ENCODE peak calls at places on chromosome 15, in eight cellular contexts. One of them, this sample, is unnamed.

GRCh38 chr15:50415752-50416404 is 8.3 kb upstream of the USP8 start:
- DNase-seq in GM13976: no peak
- DNase-seq in cerebellar cortex: no peak
- DNase-seq in naive thymus-derived CD8-positive, alpha-beta T cell: no peak
- DNase-seq in colonic mucosa: no peak
- DNase-seq in globus pallidus: no peak
- DNase-seq in fibroblast of mammary gland: peak; percentile 10
- DNase-seq in endothelial cell: no peak
- DNase-seq in this sample: no peak

GRCh38 chr15:67101981-67102929 is 36.9 kb downstream of the SMAD3 start:
- DNase-seq in cerebellar cortex: no peak
- DNase-seq in globus pallidus: no peak
- DNase-seq in fibroblast of mammary gland: peak; percentile 81
- DNase-seq in GM13976: peak; percentile 71
- DNase-seq in naive thymus-derived CD8-positive, alpha-beta T cell: no peak
- DNase-seq in endothelial cell: no peak
- DNase-seq in colonic mucosa: no peak
- DNase-seq in this sample: no peak

GRCh38 chr15:78837543-78837942 is 26.3 kb upstream of the ADAMTS7 start:
- DNase-seq in endothelial cell: no peak
- DNase-seq in globus pallidus: no peak
- DNase-seq in cerebellar cortex: no peak
- DNase-seq in naive thymus-derived CD8-positive, alpha-beta T cell: no peak
- DNase-seq in colonic mucosa: no peak
- DNase-seq in GM13976: no peak
- DNase-seq in fibroblast of mammary gland: no peak
- DNase-seq in this sample: no peak

GRCh38 chr15:69531302-69532027 is 78.8 kb downstream of the RPLP1 start:
- DNase-seq in fibroblast of mammary gland: no peak
- DNase-seq in naive thymus-derived CD8-positive, alpha-beta T cell: no peak
- DNase-seq in globus pallidus: no peak
- DNase-seq in endothelial cell: no peak
- DNase-seq in cerebellar cortex: no peak
- DNase-seq in colonic mucosa: no peak
- DNase-seq in GM13976: no peak
- DNase-seq in this sample: peak; percentile 59

GRCh38 chr15:39785139-39785538 is 2.5 kb upstream of the FSIP1 start:
- DNase-seq in colonic mucosa: no peak
- DNase-seq in fibroblast of mammary gland: no peak
- DNase-seq in globus pallidus: no peak
- DNase-seq in naive thymus-derived CD8-positive, alpha-beta T cell: no peak
- DNase-seq in endothelial cell: no peak
- DNase-seq in GM13976: no peak
- DNase-seq in cerebellar cortex: peak; percentile 51
- DNase-seq in this sample: no peak

GRCh38 chr15:31082771-31083393 is 18.6 kb downstream of the TRPM1 start:
- DNase-seq in cerebellar cortex: no peak
- DNase-seq in GM13976: no peak
- DNase-seq in fibroblast of mammary gland: no peak
- DNase-seq in globus pallidus: no peak
- DNase-seq in colonic mucosa: peak; percentile 50
- DNase-seq in endothelial cell: no peak
- DNase-seq in naive thymus-derived CD8-positive, alpha-beta T cell: no peak
- DNase-seq in this sample: no peak

GRCh38 chr15:74667973-74668372 is 27.9 kb downstream of the EDC3 start:
- DNase-seq in colonic mucosa: no peak
- DNase-seq in endothelial cell: no peak
- DNase-seq in cerebellar cortex: no peak
- DNase-seq in fibroblast of mammary gland: no peak
- DNase-seq in GM13976: no peak
- DNase-seq in naive thymus-derived CD8-positive, alpha-beta T cell: no peak
- DNase-seq in globus pallidus: no peak
- DNase-seq in this sample: no peak

GRCh38 chr15:71337197-71337845 is 222.1 kb downstream of the THSD4 start:
- DNase-seq in cerebellar cortex: no peak
- DNase-seq in fibroblast of mammary gland: peak; percentile 75
- DNase-seq in endothelial cell: no peak
- DNase-seq in naive thymus-derived CD8-positive, alpha-beta T cell: no peak
- DNase-seq in colonic mucosa: no peak
- DNase-seq in GM13976: no peak
- DNase-seq in globus pallidus: no peak
- DNase-seq in this sample: no peak

GRCh38 chr15:55588818-55589122 is 625 bp upstream of the PYGO1 start:
- DNase-seq in colonic mucosa: no peak
- DNase-seq in endothelial cell: no peak
- DNase-seq in fibroblast of mammary gland: no peak
- DNase-seq in globus pallidus: no peak
- DNase-seq in cerebellar cortex: peak; percentile 11
- DNase-seq in naive thymus-derived CD8-positive, alpha-beta T cell: no peak
- DNase-seq in GM13976: no peak
- DNase-seq in this sample: no peak

GRCh38 chr15:26641144-26641543 is 131.7 kb downstream of the GABRB3 start:
- DNase-seq in naive thymus-derived CD8-positive, alpha-beta T cell: no peak
- DNase-seq in fibroblast of mammary gland: no peak
- DNase-seq in endothelial cell: no peak
- DNase-seq in cerebellar cortex: peak; percentile 86
- DNase-seq in GM13976: no peak
- DNase-seq in globus pallidus: no peak
- DNase-seq in colonic mucosa: no peak
- DNase-seq in this sample: no peak

GRCh38 chr15:79970921-79971434 is at the start of gene BCL2A1:
- DNase-seq in cerebellar cortex: no peak
- DNase-seq in fibroblast of mammary gland: peak; percentile 95
- DNase-seq in colonic mucosa: no peak
- DNase-seq in globus pallidus: peak; percentile 16
- DNase-seq in naive thymus-derived CD8-positive, alpha-beta T cell: peak; percentile 80
- DNase-seq in endothelial cell: no peak
- DNase-seq in GM13976: peak; percentile 52
- DNase-seq in this sample: no peak

GRCh38 chr15:90266061-90266431 is 574 bp downstream of the NGRN start:
- DNase-seq in globus pallidus: no peak
- DNase-seq in endothelial cell: peak; percentile 42
- DNase-seq in cerebellar cortex: peak; percentile 59
- DNase-seq in fibroblast of mammary gland: peak; percentile 25
- DNase-seq in naive thymus-derived CD8-positive, alpha-beta T cell: no peak
- DNase-seq in GM13976: peak; percentile 35
- DNase-seq in colonic mucosa: peak; percentile 60
- DNase-seq in this sample: no peak

GRCh38 chr15:96162322-96162721 is 168.2 kb upstream of the NR2F2 start:
- DNase-seq in colonic mucosa: no peak
- DNase-seq in naive thymus-derived CD8-positive, alpha-beta T cell: no peak
- DNase-seq in fibroblast of mammary gland: no peak
- DNase-seq in endothelial cell: no peak
- DNase-seq in globus pallidus: no peak
- DNase-seq in cerebellar cortex: no peak
- DNase-seq in GM13976: no peak
- DNase-seq in this sample: no peak